ENCODE peak calls at places on chromosomes 13 and 19, in ten cellular contexts. Y, V, K, E, Z, N, C, M, X and S are unnamed samples.

GRCh38 chr19:18699403-18700054 is 16.0 kb downstream of the CRTC1 start:
- DNase-seq in Y (peak), V (peak), K (no peak), E (no peak), Z (no peak), N (no peak), C (peak), M (no peak), X (no peak), S (no peak)

GRCh38 chr19:19226663-19227062 is 14.9 kb downstream of the NCAN start:
- DNase-seq in Y (no peak), V (no peak), K (no peak), E (no peak), Z (no peak), N (no peak), C (no peak), M (no peak), X (no peak), S (no peak)

GRCh38 chr13:60627071-60627686 is 230.2 kb downstream of the TDRD3 start:
- DNase-seq in Y (no peak), V (no peak), K (peak), E (no peak), Z (peak), N (peak), C (peak), M (no peak), X (peak), S (peak)

GRCh38 chr13:24983094-24983493 is 112.8 kb upstream of the PABPC3 start:
- DNase-seq in Y (peak), V (no peak), K (no peak), E (no peak), Z (no peak), N (no peak), C (no peak), M (no peak), X (no peak), S (no peak)

GRCh38 chr19:9934132-9934950 is 2.0 kb downstream of the OLFM2 start:
- DNase-seq in Y (peak), V (peak), K (peak), E (peak), Z (peak), N (peak), C (peak), M (no peak), X (peak), S (peak)

GRCh38 chr13:38686635-38687245 is at the start of gene FREM2:
- DNase-seq in Y (peak), V (peak), K (no peak), E (no peak), Z (peak), N (no peak), C (no peak), M (no peak), X (peak), S (peak)

GRCh38 chr19:622666-623065 is 10.7 kb downstream of the POLRMT start:
- DNase-seq in Y (no peak), V (no peak), K (no peak), E (no peak), Z (no peak), N (no peak), C (no peak), M (no peak), X (no peak), S (no peak)

GRCh38 chr13:78875792-78876580 is 217.0 kb upstream of the OBI1 start:
- DNase-seq in Y (no peak), V (no peak), K (no peak), E (no peak), Z (no peak), N (no peak), C (peak), M (no peak), X (no peak), S (peak)

GRCh38 chr13:23021921-23022320 is 158.9 kb upstream of the SGCG start:
- DNase-seq in Y (no peak), V (no peak), K (no peak), E (no peak), Z (no peak), N (no peak), C (no peak), M (no peak), X (no peak), S (no peak)

GRCh38 chr13:79802389-79803140 is 321.6 kb downstream of the NDFIP2 start:
- DNase-seq in Y (no peak), V (no peak), K (peak), E (no peak), Z (no peak), N (no peak), C (no peak), M (no peak), X (no peak), S (no peak)

GRCh38 chr13:66210677-66211076 is 1019.5 kb downstream of the PCDH9 start:
- DNase-seq in Y (no peak), V (no peak), K (no peak), E (peak), Z (peak), N (peak), C (no peak), M (no peak), X (no peak), S (no peak)

GRCh38 chr13:106109391-106109791 is 426.1 kb downstream of the EFNB2 start:
- DNase-seq in Y (no peak), V (no peak), K (no peak), E (no peak), Z (peak), N (peak), C (no peak), M (no peak), X (no peak), S (no peak)

GRCh38 chr13:102569488-102569887 is 27.3 kb upstream of the TPP2 start:
- DNase-seq in Y (no peak), V (no peak), K (no peak), E (no peak), Z (peak), N (peak), C (no peak), M (no peak), X (no peak), S (no peak)

GRCh38 chr19:52473655-52474350 is 20.4 kb downstream of the ZNF578 start:
- DNase-seq in Y (no peak), V (no peak), K (no peak), E (no peak), Z (no peak), N (no peak), C (peak), M (no peak), X (no peak), S (no peak)

GRCh38 chr13:60226507-60226906 is 62.8 kb upstream of the DIAPH3 start:
- DNase-seq in Y (peak), V (peak), K (peak), E (no peak), Z (peak), N (peak), C (peak), M (no peak), X (no peak), S (no peak)

GRCh38 chr19:47036233-47036651 is 12.2 kb downstream of the TMEM160 start:
- DNase-seq in Y (peak), V (peak), K (peak), E (no peak), Z (no peak), N (no peak), C (no peak), M (no peak), X (no peak), S (peak)

GRCh38 chr13:83508905-83509304 is 373.4 kb downstream of the SLITRK1 start:
- DNase-seq in Y (no peak), V (no peak), K (no peak), E (no peak), Z (no peak), N (no peak), C (no peak), M (no peak), X (no peak), S (no peak)

GRCh38 chr19:29687244-29687896 is 22.1 kb downstream of the PLEKHF1 start:
- DNase-seq in Y (no peak), V (no peak), K (no peak), E (peak), Z (peak), N (peak), C (no peak), M (no peak), X (no peak), S (no peak)

GRCh38 chr19:4067396-4068057 is 828 bp upstream of the ZBTB7A start:
- DNase-seq in Y (peak), V (no peak), K (peak), E (no peak), Z (no peak), N (no peak), C (peak), M (no peak), X (no peak), S (no peak)

GRCh38 chr19:30870861-30871260 is 478.4 kb downstream of the TSHZ3 start:
- DNase-seq in Y (no peak), V (no peak), K (peak), E (peak), Z (peak), N (no peak), C (no peak), M (no peak), X (no peak), S (no peak)

GRCh38 chr13:74705438-74705837 is 571.2 kb upstream of the KLF12 start:
- DNase-seq in Y (no peak), V (no peak), K (no peak), E (no peak), Z (no peak), N (no peak), C (no peak), M (no peak), X (no peak), S (no peak)

GRCh38 chr19:13827656-13828055 is 32.4 kb downstream of the ZSWIM4 start:
- DNase-seq in Y (no peak), V (no peak), K (no peak), E (no peak), Z (no peak), N (no peak), C (no peak), M (no peak), X (no peak), S (no peak)

GRCh38 chr19:51439021-51439465 is 19.2 kb downstream of the SIGLEC8 start:
- DNase-seq in Y (no peak), V (no peak), K (no peak), E (no peak), Z (peak), N (no peak), C (peak), M (no peak), X (no peak), S (peak)

GRCh38 chr19:33631628-33631995 is 9.9 kb downstream of the CHST8 start:
- DNase-seq in Y (no peak), V (no peak), K (no peak), E (no peak), Z (no peak), N (no peak), C (no peak), M (no peak), X (no peak), S (no peak)

GRCh38 chr19:16180611-16181010 is 4.6 kb upstream of the FAM32A start:
- DNase-seq in Y (no peak), V (no peak), K (no peak), E (peak), Z (peak), N (peak), C (no peak), M (no peak), X (no peak), S (no peak)

GRCh38 chr13:52852444-52852843 is 4.0 kb upstream of the PCDH8 start:
- DNase-seq in Y (no peak), V (no peak), K (peak), E (no peak), Z (no peak), N (no peak), C (no peak), M (no peak), X (no peak), S (no peak)

GRCh38 chr19:33255781-33256180 is 30.1 kb upstream of the SLC7A10 start:
- DNase-seq in Y (no peak), V (no peak), K (no peak), E (no peak), Z (no peak), N (no peak), C (no peak), M (no peak), X (no peak), S (no peak)

GRCh38 chr19:38506723-38507550 is 73.4 kb downstream of the RYR1 start:
- DNase-seq in Y (peak), V (peak), K (peak), E (peak), Z (peak), N (peak), C (peak), M (peak), X (peak), S (peak)

GRCh38 chr19:49664171-49665070 is 1.2 kb downstream of the IRF3 start:
- DNase-seq in Y (peak), V (peak), K (peak), E (no peak), Z (peak), N (peak), C (peak), M (no peak), X (peak), S (peak)

GRCh38 chr19:49667473-49667872 is 1.7 kb downstream of the BCL2L12 start:
- DNase-seq in Y (no peak), V (no peak), K (no peak), E (no peak), Z (no peak), N (no peak), C (no peak), M (no peak), X (no peak), S (no peak)

GRCh38 chr19:49666120-49666444 is 349 bp downstream of the BCL2L12 start:
- DNase-seq in Y (no peak), V (no peak), K (no peak), E (no peak), Z (no peak), N (no peak), C (no peak), M (no peak), X (no peak), S (no peak)

GRCh38 chr19:49663224-49663623 is 2.4 kb downstream of the IRF3 start:
- DNase-seq in Y (no peak), V (no peak), K (no peak), E (no peak), Z (no peak), N (no peak), C (no peak), M (no peak), X (no peak), S (no peak)

GRCh38 chr19:49665301-49666119 is at the start of the genes BCL2L12 and IRF3:
- DNase-seq in Y (peak), V (peak), K (peak), E (peak), Z (peak), N (peak), C (peak), M (peak), X (peak), S (peak)
- TF ChIP-seq CTCF in Y (no peak), V (no peak), K (no peak), E (no peak), Z (no peak), N (no peak), C (no peak), M (no peak), X (no peak), S (no peak)

DNA sequence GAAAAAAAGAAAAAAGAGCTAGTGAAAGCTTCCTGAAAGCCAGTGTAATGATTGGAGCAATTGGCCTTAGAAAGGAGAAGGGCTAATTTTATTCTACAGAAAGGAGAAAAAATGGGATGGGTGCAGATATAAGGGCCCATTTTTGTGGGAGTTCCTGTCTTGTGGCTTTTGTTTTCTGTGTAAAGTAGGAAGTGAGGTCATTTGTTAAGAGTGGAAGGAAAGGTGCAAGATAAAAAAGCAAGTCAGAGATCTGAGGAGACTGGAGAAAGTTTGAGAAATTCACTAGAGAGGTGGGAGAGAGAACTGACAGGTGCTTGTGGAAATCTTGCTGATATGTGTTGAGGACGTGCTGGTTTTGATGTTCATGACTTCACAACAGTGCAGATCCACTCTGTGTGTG is 349.4 kb downstream of the DLEU7 start:
- DNase-seq in Y (no peak), V (no peak), K (no peak), E (no peak), Z (no peak), N (no peak), C (peak), M (no peak), X (no peak), S (no peak)
- TF ChIP-seq CTCF in Y (no peak), V (no peak), K (no peak), E (no peak), Z (no peak), N (no peak), C (no peak), M (no peak), X (no peak), S (no peak)

GRCh38 chr19:55454787-55455243 is 6.6 kb downstream of the ISOC2 start:
- DNase-seq in Y (peak), V (no peak), K (peak), E (no peak), Z (peak), N (no peak), C (peak), M (no peak), X (no peak), S (peak)
- TF ChIP-seq CTCF in Y (peak), V (peak), K (peak), E (peak), Z (peak), N (peak), C (peak), M (peak), X (peak), S (peak)

DNA sequence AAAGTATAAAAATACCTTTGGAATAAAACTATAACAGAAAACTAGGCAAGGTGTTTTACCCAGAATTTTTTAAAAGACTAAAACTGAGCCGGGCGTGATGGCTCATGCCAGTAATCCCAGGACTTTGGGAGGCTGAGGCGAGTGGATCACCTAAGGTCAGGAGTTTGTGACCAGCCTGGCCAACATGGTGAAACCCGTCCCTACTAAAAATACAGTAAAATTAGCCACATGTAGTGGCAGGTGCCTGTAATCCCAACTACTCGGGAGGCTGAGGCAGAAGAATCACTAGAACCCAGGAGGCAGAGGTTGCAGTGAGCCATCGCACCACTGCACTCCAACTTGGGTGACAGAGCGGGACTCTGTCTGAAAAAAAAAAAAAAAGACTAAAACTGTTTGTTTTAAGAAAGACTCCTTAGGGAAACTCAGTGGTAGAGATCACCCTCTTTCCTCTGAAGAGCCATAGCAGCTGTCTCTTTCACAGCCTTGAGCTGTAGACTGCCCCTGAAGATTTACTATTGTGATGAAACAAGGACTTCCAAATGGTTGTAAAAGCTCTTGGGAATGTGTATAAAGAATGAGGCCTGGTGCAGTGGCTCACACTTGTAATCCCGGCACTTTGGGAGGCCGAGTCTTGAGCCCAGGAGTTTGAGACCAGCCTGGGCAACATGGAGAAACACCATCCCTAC is 14.7 kb upstream of the KCTD4 start:
- DNase-seq in Y (no peak), V (no peak), K (no peak), E (no peak), Z (no peak), N (no peak), C (no peak), M (no peak), X (no peak), S (no peak)
- TF ChIP-seq CTCF in Y (no peak), V (no peak), K (no peak), E (no peak), Z (no peak), N (no peak), C (no peak), M (no peak), X (no peak), S (no peak)

GRCh38 chr13:42355118-42355840 is 83.3 kb downstream of the AKAP11 start:
- DNase-seq in Y (no peak), V (no peak), K (no peak), E (no peak), Z (no peak), N (no peak), C (no peak), M (no peak), X (no peak), S (no peak)
- TF ChIP-seq CTCF in Y (no peak), V (no peak), K (no peak), E (no peak), Z (no peak), N (no peak), C (no peak), M (no peak), X (no peak), S (no peak)

GRCh38 chr13:41649659-41650058 is 192.3 kb downstream of the RGCC start:
- DNase-seq in Y (no peak), V (no peak), K (no peak), E (no peak), Z (peak), N (peak), C (peak), M (no peak), X (no peak), S (no peak)
- TF ChIP-seq CTCF in Y (no peak), V (peak), K (peak), E (peak), Z (peak), N (peak), C (peak), M (peak), X (peak), S (no peak)